ENCODE peak calls at places on chromosomes 11 and 22, in nine cellular contexts. B is SK-N-SH, X is HCT116, W is GM23338, R is GM23248, A is MM.1S, I is hepatocyte, Y is neural progenitor cell, U is OCI-LY7. D is an unnamed sample.

GRCh38 chr11:134572741-134573675 is 161.0 kb upstream of the B3GAT1 start:
- DNase-seq in B (peak), X (no peak), W (no peak), R (no peak), A (no peak), I (no peak), Y (no peak), U (no peak), D (no peak)

GRCh38 chr22:33854724-33855123 is 65.6 kb downstream of the LARGE1 start:
- DNase-seq in B (no peak), X (no peak), W (no peak), R (no peak), A (no peak), I (no peak), Y (no peak), U (no peak), D (no peak)

GRCh38 chr11:34959770-34960169 is 43.4 kb downstream of the PDHX start:
- DNase-seq in B (no peak), X (no peak), W (no peak), R (no peak), A (no peak), I (no peak), Y (no peak), U (no peak), D (peak)

GRCh38 chr11:7279676-7280075 is 28.0 kb downstream of the SYT9 start:
- DNase-seq in B (no peak), X (no peak), W (no peak), R (no peak), A (no peak), I (no peak), Y (no peak), U (no peak), D (no peak)

GRCh38 chr11:1548221-1549070 is 23.6 kb downstream of the DUSP8 start:
- DNase-seq in B (peak), X (peak), W (peak), R (peak), A (no peak), I (peak), Y (peak), U (no peak), D (peak)

GRCh38 chr11:6667733-6668374 is 12.2 kb upstream of the DCHS1 start:
- DNase-seq in B (no peak), X (peak), W (peak), R (peak), A (peak), I (no peak), Y (peak), U (peak), D (peak)

GRCh38 chr11:79244175-79244804 is 196.5 kb downstream of the TENM4 start:
- DNase-seq in B (no peak), X (no peak), W (no peak), R (peak), A (no peak), I (peak), Y (no peak), U (no peak), D (peak)

GRCh38 chr11:10927533-10927932 is 69.7 kb upstream of the ZBED5 start:
- DNase-seq in B (no peak), X (no peak), W (no peak), R (peak), A (no peak), I (peak), Y (no peak), U (no peak), D (peak)

GRCh38 chr11:112260490-112260889 is at the start of gene PLET1:
- DNase-seq in B (no peak), X (no peak), W (no peak), R (peak), A (no peak), I (no peak), Y (no peak), U (no peak), D (peak)

GRCh38 chr11:111639226-111639925 is 37.1 kb downstream of the SIK2 start:
- DNase-seq in B (no peak), X (no peak), W (peak), R (no peak), A (no peak), I (no peak), Y (no peak), U (no peak), D (no peak)

GRCh38 chr22:44881246-44881600 is 128.6 kb downstream of the PHF21B start:
- DNase-seq in B (no peak), X (no peak), W (no peak), R (no peak), A (no peak), I (no peak), Y (no peak), U (no peak), D (peak)

GRCh38 chr11:92764128-92764527 is 205.3 kb upstream of the MTNR1B start:
- DNase-seq in B (no peak), X (no peak), W (no peak), R (no peak), A (no peak), I (no peak), Y (no peak), U (no peak), D (no peak)

GRCh38 chr11:10716543-10717259 is 23.1 kb upstream of the IRAG1 start:
- DNase-seq in B (no peak), X (no peak), W (no peak), R (peak), A (no peak), I (no peak), Y (no peak), U (no peak), D (no peak)

GRCh38 chr11:77959434-77959833 is 35.0 kb downstream of the INTS4 start:
- DNase-seq in B (no peak), X (no peak), W (no peak), R (peak), A (no peak), I (no peak), Y (no peak), U (no peak), D (no peak)

GRCh38 chr22:20061481-20061861 is 18.6 kb upstream of the DGCR8 start:
- DNase-seq in B (no peak), X (no peak), W (no peak), R (peak), A (no peak), I (no peak), Y (no peak), U (no peak), D (no peak)

GRCh38 chr22:27223317-27224177 is 566.2 kb downstream of the MIAT start:
- DNase-seq in B (no peak), X (no peak), W (no peak), R (peak), A (no peak), I (no peak), Y (no peak), U (no peak), D (peak)

GRCh38 chr22:42261266-42261665 is 9.2 kb downstream of the TCF20 start:
- DNase-seq in B (no peak), X (no peak), W (no peak), R (peak), A (no peak), I (no peak), Y (no peak), U (no peak), D (no peak)
- TF ChIP-seq EZH2phosphoT487 in B (no peak), X (no peak), W (no peak), R (no peak), A (no peak), I (no peak), Y (no peak), U (no peak), D (no peak)

GRCh38 chr11:3853935-3854659 is 1.4 kb upstream of the STIM1 start:
- DNase-seq in B (no peak), X (no peak), W (no peak), R (no peak), A (peak), I (peak), Y (no peak), U (peak), D (no peak)
- H3K27ac ChIP-seq in B (no peak), X (peak), W (peak), R (no peak), A (peak), I (peak), Y (no peak), U (peak), D (no peak)

DNA sequence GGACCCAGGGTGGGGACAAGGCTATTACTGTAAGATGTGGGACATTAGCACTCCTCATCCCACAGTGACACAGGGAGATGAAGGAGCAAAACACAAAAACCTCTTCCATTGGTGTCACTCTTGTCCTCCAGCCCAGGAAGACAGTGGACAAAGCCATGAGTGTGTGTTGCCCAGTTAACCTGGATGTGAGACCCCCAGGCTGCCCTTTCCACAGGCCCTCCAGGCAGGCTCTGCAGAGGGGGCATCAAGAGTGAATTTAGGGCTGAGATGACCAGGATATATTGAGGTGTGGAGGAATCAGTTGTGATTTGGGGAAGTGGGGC is 111.3 kb downstream of the GGTLC2 start:
- DNase-seq in B (no peak), X (no peak), W (no peak), R (no peak), A (no peak), I (no peak), Y (no peak), U (no peak), D (no peak)
- TF ChIP-seq EZH2phosphoT487 in B (no peak), X (no peak), W (no peak), R (no peak), A (no peak), I (no peak), Y (no peak), U (no peak), D (no peak)

GRCh38 chr11:64881476-64881875 is 3.1 kb upstream of the EHD1 start:
- DNase-seq in B (no peak), X (no peak), W (no peak), R (no peak), A (no peak), I (no peak), Y (no peak), U (no peak), D (no peak)

GRCh38 chr11:64885367-64886286 is 7.2 kb upstream of the EHD1 start:
- DNase-seq in B (no peak), X (no peak), W (no peak), R (peak), A (no peak), I (peak), Y (no peak), U (no peak), D (peak)

GRCh38 chr11:64882243-64882642 is 3.8 kb upstream of the EHD1 start:
- DNase-seq in B (no peak), X (no peak), W (no peak), R (no peak), A (no peak), I (no peak), Y (no peak), U (no peak), D (no peak)

GRCh38 chr11:64883575-64883974 is 5.2 kb upstream of the EHD1 start:
- DNase-seq in B (no peak), X (no peak), W (no peak), R (no peak), A (no peak), I (no peak), Y (no peak), U (peak), D (no peak)

DNA sequence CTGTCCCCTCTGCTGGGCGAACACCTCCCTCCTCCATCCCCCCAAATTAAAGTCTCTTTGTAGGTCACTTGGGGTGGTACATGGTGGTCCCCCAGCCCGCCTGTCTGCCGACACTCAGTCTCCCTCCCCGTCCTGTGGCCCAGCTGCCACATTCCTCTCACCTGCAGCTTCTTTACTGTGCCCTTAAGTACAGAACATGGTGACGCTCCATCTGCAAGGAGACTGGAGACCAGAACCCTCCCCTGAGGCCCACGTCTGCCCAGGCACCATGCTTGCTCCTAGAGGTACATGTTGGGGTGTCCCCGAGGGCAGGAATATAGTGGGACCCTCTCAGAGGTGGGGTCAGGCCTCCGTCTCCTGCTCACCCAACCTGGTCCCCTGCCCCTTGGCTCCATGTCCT is 5.6 kb upstream of the EHD1 start:
- DNase-seq in B (no peak), X (no peak), W (no peak), R (no peak), A (no peak), I (no peak), Y (no peak), U (no peak), D (no peak)
- H3K27ac ChIP-seq in B (no peak), X (no peak), W (no peak), R (no peak), A (no peak), I (no peak), Y (no peak), U (peak), D (no peak)

D was measured in PC-3.